ENCODE peak calls at places on chromosomes 1 and 21, in four cellular contexts. L is heart left ventricle, Z is adrenal gland, R is transverse colon. D is an unnamed sample.
A peak's percentile ranks its signal among the peaks of the same experiment; 100 is the strongest.

GRCh38 chr1:9900142-9901043 is 9.7 kb downstream of the CTNNBIP1 start:
- DNase-seq in L (peak; percentile 83), Z (peak; percentile 36), R (peak; percentile 71), D (no peak)

GRCh38 chr1:241842565-241842964 is 5.4 kb upstream of the EXO1 start:
- DNase-seq in L (no peak), Z (no peak), R (no peak), D (no peak)

GRCh38 chr1:59730302-59730701 is 84.4 kb upstream of the HOOK1 start:
- DNase-seq in L (no peak), Z (no peak), R (no peak), D (no peak)

GRCh38 chr21:31728191-31728590 is 3.7 kb downstream of the SCAF4 start:
- DNase-seq in L (no peak), Z (no peak), R (no peak), D (no peak)

GRCh38 chr1:148161252-148161901 is 9.3 kb upstream of the NBPF11 start:
- DNase-seq in L (no peak), Z (no peak), R (no peak), D (no peak)

GRCh38 chr1:94658221-94658620 is 116.7 kb upstream of the F3 start:
- DNase-seq in L (peak; percentile 71), Z (no peak), R (no peak), D (no peak)

GRCh38 chr1:154404984-154405761 is at the start of gene IL6R:
- DNase-seq in L (peak; percentile 90), Z (peak; percentile 93), R (peak; percentile 94), D (peak; percentile 94)

GRCh38 chr1:50251592-50252165 is 143.0 kb downstream of the ELAVL4 start:
- DNase-seq in L (no peak), Z (peak; percentile 27), R (no peak), D (no peak)

GRCh38 chr1:65229754-65230339 is 79.5 kb upstream of the DNAJC6 start:
- DNase-seq in L (no peak), Z (no peak), R (no peak), D (no peak)

GRCh38 chr1:58689167-58689566 is 10.7 kb downstream of the MYSM1 start:
- DNase-seq in L (no peak), Z (no peak), R (no peak), D (no peak)

GRCh38 chr1:91803133-91803532 is 82.8 kb downstream of the TGFBR3 start:
- DNase-seq in L (no peak), Z (no peak), R (no peak), D (no peak)

GRCh38 chr1:151540982-151541377 is 871 bp downstream of the TUFT1 start:
- DNase-seq in L (no peak), Z (no peak), R (peak; percentile 48), D (no peak)

DNA sequence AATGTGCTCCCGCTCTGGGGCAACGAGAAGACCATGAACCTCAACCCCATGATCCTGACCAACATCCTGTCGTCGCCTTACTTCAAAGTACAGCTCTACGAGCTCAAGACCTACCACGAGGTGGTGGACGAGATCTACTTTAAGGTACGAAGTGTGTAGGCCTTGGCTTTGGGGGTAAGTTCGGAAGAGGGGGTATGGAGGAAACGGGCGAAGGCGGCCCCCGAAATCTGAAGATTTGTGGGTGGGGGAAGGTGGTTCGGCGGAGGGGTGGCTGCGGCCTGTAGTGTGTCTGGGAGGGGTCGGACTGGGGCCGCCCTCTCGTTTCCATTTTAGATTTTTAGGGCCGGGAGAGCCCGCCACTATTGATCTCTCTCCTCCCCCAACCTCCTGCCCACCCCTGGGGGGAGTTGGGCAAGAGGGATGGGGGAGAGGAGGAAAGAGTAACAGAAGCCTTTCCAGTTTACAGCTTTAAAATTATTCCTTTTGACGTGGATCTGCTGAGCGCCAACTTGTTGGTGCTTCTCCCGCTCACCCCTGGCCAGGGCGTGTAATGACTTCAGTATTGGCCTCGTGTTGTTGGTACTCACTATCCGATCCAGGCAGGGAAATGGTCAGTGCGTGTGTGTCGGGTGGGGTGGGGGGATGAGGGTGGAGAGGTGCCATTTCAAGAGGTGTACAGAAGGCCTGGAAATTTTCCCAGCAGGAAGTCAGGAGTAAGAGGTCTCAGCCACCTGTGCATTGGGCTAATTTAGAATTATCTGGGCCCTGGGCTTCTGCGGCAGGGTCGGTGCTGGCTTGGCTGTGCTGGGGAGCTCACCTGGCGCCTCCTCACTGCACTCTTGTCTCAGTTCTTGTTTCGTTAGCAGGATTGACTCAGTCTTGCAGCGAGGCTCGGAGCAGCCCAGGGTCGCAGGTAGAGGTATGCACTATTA is 880 bp downstream of the PRPF38B start:
- DNase-seq in L (peak; percentile 27), Z (peak; percentile 36), R (peak; percentile 64), D (peak; percentile 42)
- TF ChIP-seq CTCF in L (peak; percentile 8), Z (peak; percentile 22), R (peak; percentile 53), D (no peak)

DNA sequence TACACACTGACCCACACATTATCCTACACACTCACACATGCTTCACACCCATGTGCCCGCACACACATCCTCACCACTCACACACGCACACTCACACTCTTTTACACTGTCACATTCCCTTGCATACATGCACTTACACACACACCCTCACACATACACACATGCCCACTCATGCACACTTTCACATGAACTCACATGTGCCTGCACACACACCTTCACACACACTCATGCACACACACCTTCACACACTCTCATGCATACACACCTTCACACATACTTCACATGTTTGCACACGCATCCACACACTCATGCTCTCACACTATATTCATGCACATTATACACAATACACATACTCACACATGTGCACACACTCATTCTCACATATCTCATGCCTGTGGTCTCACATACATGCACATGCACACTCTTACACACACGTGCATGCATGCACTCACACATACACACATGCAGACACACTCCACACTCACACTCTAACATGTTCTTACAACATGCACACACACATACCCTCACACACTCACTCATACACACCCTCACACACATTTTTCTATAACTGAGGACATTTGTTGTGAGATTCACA is 42.3 kb downstream of the RXRG start:
- DNase-seq in L (no peak), Z (no peak), R (no peak), D (no peak)
- H3K27me3 ChIP-seq in L (no peaks in the 10 kb centered on the region), Z (peaks cover 3% of the 10 kb centered on the region), R (no peaks in the 10 kb centered on the region), D (no peaks in the 10 kb centered on the region)

GRCh38 chr1:37475380-37476086 is 1.2 kb downstream of the ZC3H12A start:
- DNase-seq in L (no peak), Z (no peak), R (peak; percentile 29), D (no peak)

GRCh38 chr1:37474697-37475379 is 458 bp downstream of the ZC3H12A start:
- DNase-seq in L (no peak), Z (no peak), R (peak; percentile 38), D (no peak)

GRCh38 chr1:37472994-37473393 is 1.4 kb upstream of the ZC3H12A start:
- DNase-seq in L (no peak), Z (no peak), R (no peak), D (no peak)

GRCh38 chr1:37473431-37474050 is 839 bp upstream of the ZC3H12A start:
- DNase-seq in L (no peak), Z (peak; percentile 31), R (no peak), D (no peak)

DNA sequence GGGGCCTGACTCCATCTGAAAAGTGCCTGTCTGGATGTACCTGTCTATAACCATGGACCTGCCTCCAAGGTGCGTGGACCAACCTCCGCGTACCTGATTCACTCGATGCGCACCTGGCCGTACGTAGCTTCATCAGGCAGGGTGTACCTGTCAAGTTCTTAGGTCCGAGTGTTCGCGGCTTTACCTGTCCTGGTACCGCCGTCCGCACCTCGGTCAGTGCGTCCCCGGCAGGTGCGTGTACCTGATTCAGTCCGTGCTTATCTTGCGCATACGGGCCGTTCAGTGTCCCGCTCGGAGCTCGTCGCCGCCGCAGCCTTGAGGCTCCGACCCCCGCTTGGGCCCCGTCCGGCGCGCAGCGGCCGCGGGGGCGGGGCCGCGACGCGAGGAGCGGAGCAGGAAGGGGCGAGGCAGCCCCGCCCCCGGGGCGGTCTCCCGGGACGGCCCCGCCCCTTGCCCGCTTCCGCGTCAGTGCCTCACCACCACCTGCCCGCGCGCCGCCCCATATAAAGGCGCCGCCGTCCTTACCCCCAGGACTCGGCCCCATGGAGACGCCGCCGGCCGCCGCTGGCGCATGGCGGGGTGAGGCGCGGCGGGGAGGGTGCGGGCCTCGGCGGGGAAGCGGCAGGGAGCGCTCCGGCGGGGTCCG is at the start of gene ZC3H12A:
- DNase-seq in L (peak; percentile 90), Z (peak; percentile 95), R (peak; percentile 96), D (peak; percentile 90)
- TF ChIP-seq POLR2A in L (peak; percentile 63), Z (peak; percentile 99), R (peak; percentile 95), D (peak; percentile 98)

DNA sequence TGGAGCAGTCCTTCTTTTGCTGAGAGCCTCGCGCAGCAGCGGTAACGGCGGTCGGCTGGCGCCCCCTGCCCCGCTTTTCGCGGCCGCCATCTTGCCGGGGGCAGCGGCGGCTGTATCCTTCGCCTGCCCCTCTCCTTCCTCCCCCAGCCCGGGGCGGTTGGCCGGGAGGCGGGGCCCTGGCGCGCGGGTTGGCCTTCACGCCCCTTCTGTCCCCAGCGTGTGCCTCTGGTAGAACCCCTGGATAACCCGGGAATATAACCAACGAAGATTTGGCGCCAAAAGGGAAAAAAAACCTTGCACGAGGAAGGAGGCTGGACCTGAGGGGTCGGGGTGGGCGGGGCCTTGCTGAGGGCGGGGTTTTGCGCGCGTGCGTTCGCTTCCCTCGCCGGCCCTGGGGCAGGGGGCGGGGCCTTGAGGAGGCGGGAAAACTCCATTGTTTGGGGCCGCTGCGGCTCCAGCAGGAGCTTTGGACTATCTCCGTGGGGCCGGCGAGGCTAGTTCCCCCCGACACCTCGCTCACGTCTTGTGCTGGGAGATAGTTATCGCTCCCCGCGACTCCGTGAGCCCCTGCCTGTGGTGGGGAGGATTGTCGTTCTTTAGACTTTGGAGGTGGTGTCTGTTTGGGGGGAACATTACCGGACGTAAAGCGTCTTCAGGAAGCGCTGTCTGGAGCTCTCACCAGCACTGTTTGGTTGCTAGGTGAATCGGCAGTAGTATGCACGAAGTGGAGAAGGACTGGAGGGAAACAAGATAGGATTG is 689 bp downstream of the NASP start:
- DNase-seq in L (peak; percentile 90), Z (peak; percentile 90), R (peak; percentile 92), D (peak; percentile 85)
- TF ChIP-seq CTCF in L (no peak), Z (no peak), R (no peak), D (no peak)

DNA sequence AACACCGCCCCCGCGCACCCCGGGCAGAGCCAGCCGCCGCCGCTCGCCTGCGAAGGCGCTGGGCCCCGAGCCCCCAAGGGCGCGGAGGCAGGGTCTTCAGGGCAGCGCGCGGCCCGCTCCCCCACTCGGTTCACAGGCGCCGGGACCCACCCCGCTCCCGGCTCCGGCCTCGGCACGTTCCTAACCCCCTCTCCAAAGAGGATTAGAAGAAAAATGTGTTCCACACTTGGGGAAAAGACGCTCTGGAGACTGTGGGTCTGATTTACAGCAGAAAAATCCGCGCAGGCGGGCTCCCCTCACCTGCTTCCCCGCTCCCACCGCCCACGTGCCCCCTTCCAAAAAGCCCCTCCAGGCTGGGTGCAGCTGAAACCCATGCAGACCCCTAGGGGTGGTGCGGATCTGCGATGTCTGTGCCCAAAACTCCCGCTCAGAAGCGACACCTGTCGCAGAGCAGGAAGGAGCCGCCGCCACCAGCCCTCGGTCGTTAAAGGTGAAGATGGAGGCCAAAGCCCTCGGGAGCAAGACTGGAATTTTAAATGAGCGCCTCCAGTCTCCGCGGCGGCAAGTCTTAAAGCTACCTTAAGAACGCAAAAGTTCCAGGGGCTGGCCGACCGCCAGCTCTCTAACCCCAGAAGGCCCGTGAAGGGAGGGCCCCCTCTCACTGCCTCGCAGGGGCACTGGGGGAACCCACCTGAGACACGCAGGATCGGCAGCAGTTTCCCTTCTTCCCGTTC is 624 bp upstream of the CHD5 start:
- DNase-seq in L (no peak), Z (no peak), R (no peak), D (no peak)
- H3K27me3 ChIP-seq in L (peaks cover 40% of the 10 kb centered on the region), Z (peaks cover 41% of the 10 kb centered on the region), R (peaks cover 61% of the 10 kb centered on the region), D (peaks cover 25% of the 10 kb centered on the region)